ENCODE peak calls at places on chromosomes 16 and 17, in six cellular contexts. J, G, N, A, Z and D are unnamed samples.

GRCh38 chr16:66369055-66369592 is 2.6 kb downstream of the CDH5 start:
- DNase-seq in J (no peak), G (peak; percentile 54), N (no peak), A (no peak), Z (no peak), D (no peak)

GRCh38 chr16:19382084-19382801 is 35.4 kb upstream of the TMC5 start:
- DNase-seq in J (no peak), G (peak; percentile 42), N (no peak), A (peak; percentile 10), Z (no peak), D (no peak)

GRCh38 chr17:16521070-16521727 is 29.2 kb upstream of the LRRC75A start:
- DNase-seq in J (peak; percentile 88), G (peak; percentile 78), N (peak; percentile 91), A (peak; percentile 83), Z (no peak), D (peak; percentile 44)

GRCh38 chr16:88712362-88712979 is 6.2 kb downstream of the CTU2 start:
- DNase-seq in J (no peak), G (no peak), N (no peak), A (no peak), Z (no peak), D (no peak)

GRCh38 chr16:30949655-30950515 is 1.0 kb downstream of the ORAI3 start:
- DNase-seq in J (peak; percentile 76), G (peak; percentile 87), N (peak; percentile 73), A (peak; percentile 73), Z (peak; percentile 98), D (peak; percentile 84)

GRCh38 chr17:65609749-65610148 is 48.3 kb upstream of the AXIN2 start:
- DNase-seq in J (no peak), G (no peak), N (no peak), A (no peak), Z (no peak), D (no peak)

GRCh38 chr17:34499576-34499975 is 79.8 kb upstream of the TMEM132E start:
- DNase-seq in J (peak; percentile 91), G (no peak), N (peak; percentile 71), A (no peak), Z (no peak), D (no peak)

GRCh38 chr17:50533720-50534148 is 1.2 kb downstream of the EPN3 start:
- DNase-seq in J (peak; percentile 53), G (no peak), N (no peak), A (peak; percentile 90), Z (no peak), D (no peak)

GRCh38 chr16:2895813-2896212 is 12.8 kb downstream of the FLYWCH2 start:
- DNase-seq in J (no peak), G (no peak), N (no peak), A (no peak), Z (no peak), D (no peak)

DNA sequence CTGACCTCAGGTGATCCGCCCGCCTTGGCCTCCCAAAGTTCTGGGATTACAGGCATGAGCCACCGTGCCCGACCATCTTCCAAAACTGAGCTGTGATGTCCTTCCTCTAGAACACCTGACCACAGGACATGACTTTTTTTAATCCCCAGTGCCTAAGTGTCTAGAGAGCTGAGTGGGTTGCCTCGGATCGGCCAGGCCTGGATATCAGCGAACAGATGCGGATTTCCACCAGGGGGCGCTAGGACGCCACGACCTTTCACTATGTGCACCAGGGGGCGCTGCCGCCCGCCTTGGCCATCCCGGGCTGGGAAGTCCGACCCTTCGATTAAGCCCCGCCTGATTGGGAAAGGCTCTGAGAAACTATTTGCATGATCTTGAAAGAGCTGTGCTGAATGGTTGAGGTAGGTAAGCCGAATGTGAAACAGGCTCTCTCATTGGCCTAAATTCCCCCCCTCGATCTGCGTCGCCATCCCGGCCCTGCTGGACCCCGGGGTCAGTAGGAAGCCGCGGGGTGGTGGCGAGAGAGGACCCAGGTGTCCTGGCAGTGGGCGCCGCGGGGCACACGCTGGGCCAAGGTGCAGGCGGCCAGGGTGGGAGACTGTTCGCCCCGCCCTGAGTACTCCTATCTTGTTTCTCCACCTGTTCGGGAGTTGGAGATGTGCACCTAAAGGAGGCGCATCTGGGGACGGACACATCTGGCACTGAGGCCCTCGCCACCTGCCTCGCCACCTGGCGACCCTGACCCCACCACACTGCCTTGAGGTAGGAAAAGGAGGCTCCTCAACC is at the start of gene ACBD4:
- DNase-seq in J (peak; percentile 99), G (peak; percentile 94), N (peak; percentile 99), A (peak; percentile 96), Z (peak; percentile 97), D (peak; percentile 77)
- H3K27ac ChIP-seq in J (no peak within 1 kb of the TSS), G (no peak within 1 kb of the TSS), N (no peak within 1 kb of the TSS), A (no peak within 1 kb of the TSS), Z (peak within 1 kb of the TSS; percentile 17), D (no peak within 1 kb of the TSS)

DNA sequence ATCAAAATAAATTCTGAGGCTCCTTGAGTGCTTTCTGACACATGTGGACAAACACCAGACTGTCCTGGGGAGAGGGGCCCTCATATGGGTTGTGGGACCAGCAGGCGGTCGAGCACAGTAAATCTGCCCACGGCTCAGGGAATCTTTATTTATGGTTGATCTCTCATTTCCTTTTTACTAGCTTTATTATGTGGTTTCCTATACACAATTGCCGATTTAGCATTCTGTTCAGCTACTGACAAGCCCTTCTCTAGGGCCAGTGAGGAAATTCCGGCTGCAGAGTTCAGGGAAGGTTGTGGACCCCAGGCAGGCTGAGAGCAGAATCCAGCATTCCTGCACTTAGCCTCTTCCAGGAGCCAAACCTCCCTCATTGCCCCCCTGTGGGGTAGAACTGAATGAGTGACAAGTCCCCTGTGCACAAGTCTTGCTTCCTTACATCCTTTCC is 40.1 kb downstream of the HS3ST3B1 start:
- DNase-seq in J (no peak), G (no peak), N (no peak), A (no peak), Z (no peak), D (no peak)
- H3K27ac ChIP-seq in J (no peak overlapping the region), G (no peak overlapping the region), N (no peak overlapping the region), A (no peak overlapping the region), Z (no peak overlapping the region), D (no peak overlapping the region)

GRCh38 chr17:79699386-79700036 is 31.2 kb upstream of the ENPP7 start:
- DNase-seq in J (peak; percentile 48), G (no peak), N (peak; percentile 51), A (no peak), Z (peak; percentile 45), D (no peak)

GRCh38 chr17:79700574-79700973 is 30.2 kb upstream of the ENPP7 start:
- DNase-seq in J (no peak), G (no peak), N (no peak), A (no peak), Z (no peak), D (no peak)

GRCh38 chr17:79704691-79705090 is 26.1 kb upstream of the ENPP7 start:
- DNase-seq in J (no peak), G (no peak), N (no peak), A (no peak), Z (no peak), D (no peak)

GRCh38 chr17:79702550-79703236 is 28.1 kb upstream of the ENPP7 start:
- DNase-seq in J (no peak), G (no peak), N (no peak), A (no peak), Z (no peak), D (no peak)

GRCh38 chr17:79702071-79702470 is 28.7 kb upstream of the ENPP7 start:
- DNase-seq in J (peak; percentile 62), G (no peak), N (no peak), A (peak; percentile 71), Z (no peak), D (no peak)
- H3K27ac ChIP-seq in J (no peak overlapping the region), G (no peak overlapping the region), N (no peak overlapping the region), A (no peak overlapping the region), Z (no peak overlapping the region), D (no peak overlapping the region)

DNA sequence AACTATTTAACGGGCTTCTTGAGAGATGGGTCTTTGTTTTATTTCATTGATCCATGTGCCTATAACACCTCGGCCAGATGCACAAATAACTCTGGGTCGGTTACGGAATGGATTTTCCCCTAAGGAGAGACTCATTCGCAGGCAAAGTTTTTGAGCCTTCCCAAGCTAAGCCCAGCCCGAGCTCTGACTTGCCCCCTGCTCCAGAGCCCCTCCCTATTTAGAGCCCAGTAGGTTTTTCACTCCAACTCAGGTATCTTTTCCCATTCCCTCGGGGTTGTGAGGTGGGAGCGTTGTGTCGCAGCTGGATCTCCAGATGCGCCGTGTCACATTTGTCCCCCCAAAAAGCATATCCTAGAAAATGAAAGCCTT is 812 bp upstream of the MYOCD start:
- DNase-seq in J (peak; percentile 47), G (no peak), N (no peak), A (no peak), Z (no peak), D (no peak)
- H3K27ac ChIP-seq in J (no peak overlapping the region), G (no peak overlapping the region), N (no peak overlapping the region), A (no peak overlapping the region), Z (no peak overlapping the region), D (no peak overlapping the region)

DNA sequence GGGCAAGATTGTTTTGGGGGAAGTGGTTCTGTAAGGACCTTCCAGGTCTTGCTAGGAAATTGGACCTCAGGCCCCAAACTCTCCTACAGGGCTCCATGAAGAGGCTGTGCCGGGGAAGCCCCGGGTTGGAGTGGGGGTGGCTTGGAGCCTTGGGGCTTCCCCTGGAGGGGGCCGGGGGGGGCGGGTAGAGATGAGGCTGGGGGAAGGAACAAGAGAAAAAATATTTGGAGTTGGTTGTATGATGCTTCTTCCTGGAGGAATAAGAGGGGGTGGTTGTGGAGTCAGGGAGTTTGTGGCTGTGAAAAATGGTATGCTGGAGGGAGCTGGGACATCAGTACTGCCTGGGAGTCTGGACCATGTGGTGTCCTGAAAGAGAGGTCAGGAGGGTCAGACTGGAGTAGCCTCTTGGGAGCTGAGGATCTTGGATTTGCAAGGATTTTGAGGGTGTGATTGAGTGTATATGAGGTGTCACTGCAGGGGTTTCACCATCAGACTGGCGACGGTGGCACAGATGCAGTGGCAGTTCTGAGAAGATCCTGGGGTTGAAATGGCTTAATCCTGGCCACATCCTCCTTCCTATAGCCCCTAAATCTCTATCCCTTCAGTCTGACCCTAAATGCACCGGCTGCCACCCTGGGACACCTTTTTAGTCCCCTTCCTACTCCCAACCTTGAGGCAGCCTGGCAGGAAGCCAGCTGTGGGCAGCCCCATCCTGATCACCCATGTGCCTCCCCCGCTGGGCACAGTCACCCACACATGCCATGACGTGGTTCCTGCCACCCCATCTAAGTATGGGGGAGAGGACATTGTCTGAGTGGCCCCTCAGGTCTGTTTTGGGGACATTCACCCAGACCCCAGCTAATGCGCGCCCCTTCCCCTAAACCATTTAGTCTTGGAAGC is 10.9 kb downstream of the RARA start:
- DNase-seq in J (no peak), G (peak; percentile 77), N (no peak), A (peak; percentile 17), Z (peak; percentile 64), D (no peak)
- H3K27ac ChIP-seq in J (no peak overlapping the region), G (peak overlapping the region; percentile 90), N (no peak overlapping the region), A (peak overlapping the region; percentile 96), Z (peak overlapping the region; percentile 97), D (no peak overlapping the region)

GRCh38 chr17:56173026-56173425 is 19.8 kb downstream of the ANKFN1 start:
- DNase-seq in J (no peak), G (no peak), N (no peak), A (no peak), Z (no peak), D (no peak)
- H3K27ac ChIP-seq in J (no peak overlapping the region), G (no peak overlapping the region), N (no peak overlapping the region), A (no peak overlapping the region), Z (no peak overlapping the region), D (no peak overlapping the region)